ENCODE peak calls at places on chromosomes 13 and 19, in nine cellular contexts. C is kidney epithelial cell, B is epithelial cell of esophagus, O is stomach, Z is AG04450, A is fibroblast of villous mesenchyme, X is progenitor cell of endocrine pancreas, S is psoas muscle, T is choroid plexus epithelial cell. Y is an unnamed sample.

GRCh38 chr19:51131780-51132680 is 7.3 kb downstream of the SIGLEC9 start:
- DNase-seq in C (no peak), A (peak; percentile 98), Z (peak; percentile 42), X (no peak), B (no peak), O (peak; percentile 56), S (no peak), T (peak; percentile 98), Y (peak; percentile 83)

GRCh38 chr19:15248648-15249559 is 16.7 kb upstream of the EPHX3 start:
- DNase-seq in B (peak; percentile 76), T (peak; percentile 92), Z (peak; percentile 61), X (no peak), O (peak; percentile 76), A (peak; percentile 90), C (peak; percentile 67), S (peak; percentile 89), Y (peak; percentile 91)

GRCh38 chr19:13881692-13882418 is 4.9 kb downstream of the NANOS3 start:
- DNase-seq in Z (no peak), B (no peak), C (no peak), A (peak; percentile 40), T (peak; percentile 45), S (peak; percentile 48), X (no peak), O (no peak), Y (peak; percentile 23)

GRCh38 chr13:25719666-25720065 is 332.1 kb downstream of the SHISA2 start:
- DNase-seq in S (no peak), B (no peak), Z (no peak), A (no peak), C (no peak), T (no peak), X (no peak), O (no peak), Y (no peak)

GRCh38 chr13:70634893-70635292 is 526.6 kb upstream of the KLHL1 start:
- DNase-seq in S (no peak), C (no peak), A (no peak), X (no peak), O (no peak), T (peak; percentile 8), B (no peak), Z (no peak), Y (no peak)

GRCh38 chr19:2423913-2424685 is 3.3 kb downstream of the TIMM13 start:
- DNase-seq in S (no peak), C (no peak), T (no peak), X (no peak), B (no peak), Z (no peak), A (no peak), O (no peak), Y (no peak)

GRCh38 chr19:48999481-49000325 is 6.0 kb downstream of the RUVBL2 start:
- DNase-seq in B (peak; percentile 82), O (peak; percentile 65), X (peak; percentile 49), Z (peak; percentile 43), A (peak; percentile 60), S (peak; percentile 56), T (peak; percentile 87), C (no peak), Y (peak; percentile 70)

GRCh38 chr19:15300533-15301194 is 31.7 kb downstream of the BRD4 start:
- DNase-seq in S (no peak), B (peak; percentile 50), X (no peak), A (peak; percentile 97), T (peak; percentile 91), Z (peak; percentile 71), C (no peak), O (no peak), Y (peak; percentile 86)

GRCh38 chr13:30340367-30341184 is 33.2 kb upstream of the KATNAL1 start:
- DNase-seq in O (no peak), S (peak; percentile 78), B (peak; percentile 86), C (no peak), T (peak; percentile 82), Z (peak; percentile 46), A (peak; percentile 98), X (no peak), Y (peak; percentile 95)

GRCh38 chr13:26401578-26402021 is 147.7 kb downstream of the CDK8 start:
- DNase-seq in A (no peak), S (no peak), C (no peak), T (no peak), B (no peak), X (no peak), Z (no peak), O (no peak), Y (no peak)

GRCh38 chr13:32033744-32034143 is 2.2 kb downstream of the FRY start:
- DNase-seq in Z (no peak), A (peak; percentile 39), O (no peak), C (no peak), T (peak; percentile 17), B (peak; percentile 71), X (no peak), S (no peak), Y (no peak)

GRCh38 chr19:47156861-47157454 is 26.3 kb downstream of the SAE1 start:
- DNase-seq in A (peak; percentile 47), B (no peak), O (no peak), C (no peak), S (no peak), Z (no peak), T (peak; percentile 24), X (no peak), Y (no peak)

GRCh38 chr19:47158879-47159509 is 28.4 kb downstream of the SAE1 start:
- DNase-seq in T (peak; percentile 70), X (no peak), Z (no peak), C (peak; percentile 42), S (no peak), O (no peak), A (peak; percentile 34), B (peak; percentile 85), Y (no peak)

GRCh38 chr19:47155141-47155540 is 24.5 kb downstream of the SAE1 start:
- DNase-seq in O (no peak), A (peak; percentile 37), Z (no peak), C (no peak), T (no peak), S (no peak), B (no peak), X (no peak), Y (peak; percentile 82)

GRCh38 chr19:47158367-47158791 is 27.7 kb downstream of the SAE1 start:
- DNase-seq in O (no peak), A (no peak), Z (no peak), T (no peak), C (no peak), X (no peak), B (no peak), S (no peak), Y (no peak)

DNA sequence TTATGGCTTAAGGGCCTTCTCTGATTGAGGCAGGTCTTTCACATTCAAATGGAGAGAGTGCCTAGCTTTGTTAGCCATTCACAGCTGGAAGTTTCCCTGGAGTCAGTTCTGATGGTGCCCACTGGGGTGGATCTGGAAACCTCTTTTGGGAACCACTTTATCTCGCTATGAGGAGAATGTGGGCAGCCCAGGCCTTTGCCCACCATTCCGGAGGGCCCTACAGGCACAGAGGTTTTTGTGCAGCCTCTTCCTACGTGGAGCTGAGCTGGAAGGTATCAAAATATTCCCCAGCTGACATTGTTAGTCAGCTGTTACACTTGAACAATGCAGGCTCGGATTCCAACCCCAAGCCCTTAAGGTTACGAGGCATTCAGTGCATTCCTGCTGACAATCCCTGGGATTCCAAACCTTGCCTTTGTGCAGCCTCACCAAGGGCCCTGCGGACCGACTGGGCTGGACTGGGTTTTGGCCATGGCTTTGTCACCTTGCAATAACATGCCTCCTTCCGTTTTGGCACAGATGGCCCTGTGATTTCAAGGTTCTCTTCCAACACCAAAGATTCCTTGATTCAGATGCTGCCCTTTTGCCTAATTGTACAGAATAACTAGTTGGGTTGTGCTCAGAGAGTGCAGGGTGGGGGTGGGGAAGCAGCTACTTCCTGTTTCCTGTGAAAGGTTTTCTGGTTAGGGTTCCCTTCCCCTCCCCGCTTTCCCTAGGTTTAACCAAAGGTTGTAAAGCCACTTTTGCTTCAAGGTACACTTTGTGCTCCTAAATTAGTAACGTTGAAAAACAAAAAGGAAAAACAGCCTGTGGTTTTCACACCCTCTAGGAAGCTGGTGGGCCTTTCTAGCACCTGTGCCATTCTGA is 27.1 kb downstream of the SAE1 start:
- DNase-seq in B (peak; percentile 43), S (peak; percentile 32), C (peak; percentile 63), O (peak; percentile 33), Z (peak; percentile 50), A (peak; percentile 27), X (peak; percentile 11), T (peak; percentile 79), Y (peak; percentile 90)
- TF ChIP-seq CTCF in B (no peak), S (peak; percentile 5), C (no peak), O (no peak), Z (peak; percentile 5), A (no peak), X (peak; percentile 32), T (no peak), Y (peak; percentile 37)

GRCh38 chr13:34722931-34723330 is 219.1 kb upstream of the NBEA start:
- DNase-seq in S (no peak), O (no peak), B (no peak), Z (no peak), A (no peak), C (no peak), X (no peak), T (no peak), Y (no peak)
- TF ChIP-seq CTCF in S (no peak), O (no peak), B (no peak), Z (no peak), A (no peak), C (no peak), X (no peak), T (no peak), Y (no peak)

GRCh38 chr13:44141213-44141724 is 232.4 kb upstream of the SERP2 start:
- DNase-seq in X (no peak), B (peak; percentile 48), A (no peak), C (no peak), S (no peak), Z (no peak), T (no peak), O (no peak), Y (peak; percentile 35)

GRCh38 chr13:44140146-44140545 is 233.5 kb upstream of the SERP2 start:
- DNase-seq in X (no peak), O (peak; percentile 62), C (no peak), S (no peak), A (no peak), B (no peak), T (no peak), Z (no peak), Y (no peak)

GRCh38 chr13:44141725-44142539 is 231.7 kb upstream of the SERP2 start:
- DNase-seq in B (peak; percentile 91), A (peak; percentile 98), T (peak; percentile 96), C (peak; percentile 81), Z (peak; percentile 86), S (peak; percentile 98), O (peak; percentile 99), X (peak; percentile 100), Y (peak; percentile 93)

GRCh38 chr13:44142911-44143665 is 230.5 kb upstream of the SERP2 start:
- DNase-seq in T (peak; percentile 67), B (peak; percentile 87), C (peak; percentile 85), X (no peak), S (no peak), A (peak; percentile 15), Z (no peak), O (no peak), Y (peak; percentile 33)

DNA sequence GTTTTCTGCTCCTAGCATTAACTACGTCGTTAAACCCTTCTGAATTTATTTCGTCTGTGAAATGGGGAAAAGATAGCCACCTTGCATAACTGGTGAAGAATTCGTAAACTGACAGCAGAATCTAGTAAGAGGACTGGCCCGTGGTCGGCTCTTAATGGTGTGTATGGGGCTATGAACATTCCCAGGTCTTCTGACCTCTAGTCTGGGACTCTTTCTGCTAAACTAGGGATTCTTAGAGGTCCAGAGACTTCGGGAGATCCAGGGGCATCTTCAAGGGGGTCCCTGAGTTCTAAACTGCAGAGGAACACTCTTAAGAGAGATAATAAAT is 231.1 kb upstream of the SERP2 start:
- DNase-seq in O (no peak), C (no peak), B (no peak), T (no peak), A (no peak), S (no peak), Z (no peak), X (no peak), Y (no peak)
- TF ChIP-seq CTCF in O (no peak), C (no peak), B (no peak), T (no peak), A (no peak), S (no peak), Z (no peak), X (no peak), Y (no peak)

GRCh38 chr19:11797491-11797890 is 832 bp upstream of the ZNF491 start:
- DNase-seq in S (peak; percentile 80), A (peak; percentile 89), C (peak; percentile 41), O (peak; percentile 93), Z (peak; percentile 77), B (peak; percentile 90), T (peak; percentile 92), X (peak; percentile 80), Y (peak; percentile 84)
- TF ChIP-seq CTCF in S (peak; percentile 92), A (peak; percentile 87), C (peak; percentile 72), O (peak; percentile 89), Z (peak; percentile 87), B (peak; percentile 89), T (peak; percentile 87), X (peak; percentile 86), Y (peak; percentile 82)

Y was measured in fibroblast of the aortic adventitia.